ENCODE peak calls at places on chromosomes 6 and 20, in seven cellular contexts. One of them, this sample, is unnamed. For H3K4me1, the result is how much of the 10 kb centered on the place peaks cover.

GRCh38 chr6:3734023-3734422 is 17.5 kb downstream of the PXDC1 start:
- DNase-seq in Caco-2: no peak
- DNase-seq in heart right ventricle: no peak
- DNase-seq in BE2C: no peak
- DNase-seq in left ventricle myocardium inferior: no peak
- DNase-seq in PC-3: no peak
- DNase-seq in kidney: no peak
- DNase-seq in this sample: no peak

GRCh38 chr20:62358171-62358719 is 8.9 kb downstream of the LAMA5 start:
- DNase-seq in PC-3: peak
- DNase-seq in left ventricle myocardium inferior: peak
- DNase-seq in kidney: peak
- DNase-seq in Caco-2: no peak
- DNase-seq in BE2C: peak
- DNase-seq in heart right ventricle: peak
- DNase-seq in this sample: no peak

GRCh38 chr6:4518506-4518905 is 257.7 kb upstream of the CDYL start:
- DNase-seq in BE2C: no peak
- DNase-seq in kidney: no peak
- DNase-seq in left ventricle myocardium inferior: no peak
- DNase-seq in PC-3: no peak
- DNase-seq in heart right ventricle: no peak
- DNase-seq in Caco-2: no peak
- DNase-seq in this sample: no peak

GRCh38 chr6:14655201-14655988 is 537.8 kb downstream of the CD83 start:
- DNase-seq in BE2C: no peak
- DNase-seq in PC-3: no peak
- DNase-seq in Caco-2: no peak
- DNase-seq in kidney: no peak
- DNase-seq in heart right ventricle: no peak
- DNase-seq in left ventricle myocardium inferior: no peak
- DNase-seq in this sample: no peak

GRCh38 chr20:40319056-40319455 is 370.0 kb downstream of the MAFB start:
- DNase-seq in heart right ventricle: no peak
- DNase-seq in BE2C: no peak
- DNase-seq in left ventricle myocardium inferior: no peak
- DNase-seq in PC-3: no peak
- DNase-seq in kidney: no peak
- DNase-seq in Caco-2: no peak
- DNase-seq in this sample: no peak

GRCh38 chr6:134774244-134774643 is 175.7 kb downstream of the ALDH8A1 start:
- DNase-seq in BE2C: no peak
- DNase-seq in PC-3: peak
- DNase-seq in left ventricle myocardium inferior: no peak
- DNase-seq in heart right ventricle: no peak
- DNase-seq in kidney: no peak
- DNase-seq in Caco-2: no peak
- DNase-seq in this sample: no peak

GRCh38 chr20:49230021-49230420 is 10.8 kb downstream of the DDX27 start:
- DNase-seq in Caco-2: no peak
- DNase-seq in left ventricle myocardium inferior: no peak
- DNase-seq in kidney: no peak
- DNase-seq in BE2C: no peak
- DNase-seq in heart right ventricle: no peak
- DNase-seq in PC-3: no peak
- DNase-seq in this sample: no peak

GRCh38 chr20:25242231-25242630 is 5.7 kb upstream of the PYGB start:
- DNase-seq in Caco-2: no peak
- DNase-seq in BE2C: peak
- DNase-seq in PC-3: no peak
- DNase-seq in heart right ventricle: no peak
- DNase-seq in left ventricle myocardium inferior: no peak
- DNase-seq in kidney: no peak
- DNase-seq in this sample: no peak

GRCh38 chr20:25036331-25036936 is 21.5 kb downstream of the ACSS1 start:
- DNase-seq in Caco-2: no peak
- DNase-seq in kidney: peak
- DNase-seq in left ventricle myocardium inferior: no peak
- DNase-seq in PC-3: no peak
- DNase-seq in BE2C: no peak
- DNase-seq in heart right ventricle: no peak
- DNase-seq in this sample: no peak

GRCh38 chr6:95143408-95144180 is 433.7 kb upstream of the MANEA start:
- DNase-seq in kidney: no peak
- DNase-seq in BE2C: no peak
- DNase-seq in Caco-2: no peak
- DNase-seq in heart right ventricle: no peak
- DNase-seq in PC-3: no peak
- DNase-seq in left ventricle myocardium inferior: no peak
- DNase-seq in this sample: no peak

GRCh38 chr20:31570735-31571617 is 34.1 kb upstream of the ID1 start:
- DNase-seq in heart right ventricle: no peak
- DNase-seq in left ventricle myocardium inferior: no peak
- DNase-seq in BE2C: peak
- DNase-seq in Caco-2: no peak
- DNase-seq in kidney: no peak
- DNase-seq in PC-3: no peak
- DNase-seq in this sample: no peak

GRCh38 chr20:31572701-31573554 is 32.2 kb upstream of the ID1 start:
- DNase-seq in PC-3: peak
- DNase-seq in Caco-2: peak
- DNase-seq in kidney: peak
- DNase-seq in BE2C: peak
- DNase-seq in heart right ventricle: peak
- DNase-seq in left ventricle myocardium inferior: peak
- DNase-seq in this sample: no peak

GRCh38 chr20:31576751-31577150 is 28.3 kb upstream of the ID1 start:
- DNase-seq in left ventricle myocardium inferior: no peak
- DNase-seq in heart right ventricle: no peak
- DNase-seq in kidney: no peak
- DNase-seq in PC-3: no peak
- DNase-seq in Caco-2: no peak
- DNase-seq in BE2C: no peak
- DNase-seq in this sample: no peak

GRCh38 chr20:31572042-31572700 is 32.9 kb upstream of the ID1 start:
- DNase-seq in PC-3: no peak
- DNase-seq in heart right ventricle: no peak
- DNase-seq in Caco-2: no peak
- DNase-seq in left ventricle myocardium inferior: peak
- DNase-seq in BE2C: no peak
- DNase-seq in kidney: no peak
- DNase-seq in this sample: no peak

GRCh38 chr20:31573555-31574295 is 31.4 kb upstream of the ID1 start:
- DNase-seq in left ventricle myocardium inferior: no peak
- DNase-seq in BE2C: no peak
- DNase-seq in kidney: no peak
- DNase-seq in heart right ventricle: no peak
- DNase-seq in PC-3: peak
- DNase-seq in Caco-2: no peak
- DNase-seq in this sample: no peak
- H3K4me1 ChIP-seq in left ventricle myocardium inferior: half or more
- H3K4me1 ChIP-seq in BE2C: under half
- H3K4me1 ChIP-seq in kidney: under half
- H3K4me1 ChIP-seq in heart right ventricle: under half
- H3K4me1 ChIP-seq in PC-3: under half
- H3K4me1 ChIP-seq in Caco-2: under half
- H3K4me1 ChIP-seq in this sample: under half

GRCh38 chr6:37050854-37051137 is 45.3 kb downstream of the FGD2 start:
- DNase-seq in BE2C: no peak
- DNase-seq in heart right ventricle: no peak
- DNase-seq in PC-3: no peak
- DNase-seq in left ventricle myocardium inferior: no peak
- DNase-seq in Caco-2: no peak
- DNase-seq in kidney: no peak
- DNase-seq in this sample: no peak
- H3K4me3 ChIP-seq in BE2C: no peak
- H3K4me3 ChIP-seq in heart right ventricle: no peak
- H3K4me3 ChIP-seq in PC-3: no peak
- H3K4me3 ChIP-seq in left ventricle myocardium inferior: no peak
- H3K4me3 ChIP-seq in Caco-2: no peak
- H3K4me3 ChIP-seq in kidney: no peak
- H3K4me3 ChIP-seq in this sample: no peak

DNA sequence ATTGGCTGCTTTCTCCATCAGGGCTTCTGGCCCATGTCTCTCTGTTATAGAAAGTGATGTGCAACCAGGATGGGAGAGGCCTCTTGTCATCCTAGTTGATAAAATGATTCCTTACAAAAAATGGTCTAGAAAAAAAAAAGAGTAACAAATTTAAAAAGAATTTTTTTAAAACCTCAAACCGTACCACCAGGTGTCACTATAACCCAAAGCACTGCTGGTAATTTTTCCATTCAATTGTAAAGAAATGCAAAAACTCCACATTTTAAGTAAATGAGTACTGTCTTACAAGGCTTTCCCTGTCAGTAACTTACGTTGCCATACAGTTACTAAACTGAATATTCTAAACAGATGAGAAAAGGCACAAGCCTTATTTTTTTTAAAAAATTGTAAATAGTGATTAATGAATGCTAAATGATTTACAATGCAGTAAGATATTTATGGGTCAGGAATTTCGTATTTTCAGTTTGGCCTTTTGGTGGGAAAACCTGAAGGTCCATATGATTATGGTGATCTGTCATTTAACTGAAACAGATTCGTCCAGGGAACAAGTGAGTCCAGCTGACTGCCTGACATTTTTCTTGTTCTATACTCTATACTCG is 95.4 kb downstream of the OGFRL1 start:
- DNase-seq in PC-3: peak
- DNase-seq in kidney: no peak
- DNase-seq in Caco-2: no peak
- DNase-seq in BE2C: no peak
- DNase-seq in left ventricle myocardium inferior: no peak
- DNase-seq in heart right ventricle: no peak
- DNase-seq in this sample: no peak
- TF ChIP-seq CTCF in PC-3: peak
- TF ChIP-seq CTCF in kidney: peak
- TF ChIP-seq CTCF in Caco-2: peak
- TF ChIP-seq CTCF in BE2C: peak
- TF ChIP-seq CTCF in left ventricle myocardium inferior: peak
- TF ChIP-seq CTCF in heart right ventricle: peak
- TF ChIP-seq CTCF in this sample: peak

DNA sequence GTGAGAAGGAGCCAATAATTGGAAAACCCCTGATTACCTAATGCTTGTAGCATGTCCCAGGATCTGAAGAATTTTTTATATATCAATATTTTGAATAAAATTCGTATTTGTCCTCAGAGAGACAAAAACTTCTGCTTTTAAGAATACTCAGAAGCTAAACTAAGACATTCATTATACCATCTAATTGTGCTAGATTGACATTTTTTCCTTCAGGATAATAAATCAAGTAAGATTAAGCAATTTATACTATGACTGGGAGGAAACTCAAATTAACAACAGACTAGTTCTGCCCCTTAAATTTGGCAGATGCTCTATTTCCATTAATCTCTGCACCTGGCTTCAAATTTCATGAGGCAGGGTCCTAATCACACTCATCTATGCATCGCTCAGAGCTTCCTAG is 291.4 kb downstream of the PLCB1 start:
- DNase-seq in kidney: no peak
- DNase-seq in PC-3: no peak
- DNase-seq in Caco-2: no peak
- DNase-seq in BE2C: peak
- DNase-seq in left ventricle myocardium inferior: no peak
- DNase-seq in heart right ventricle: no peak
- DNase-seq in this sample: no peak
- H3K4me1 ChIP-seq in kidney: under half
- H3K4me1 ChIP-seq in PC-3: under half
- H3K4me1 ChIP-seq in Caco-2: under half
- H3K4me1 ChIP-seq in BE2C: half or more
- H3K4me1 ChIP-seq in left ventricle myocardium inferior: under half
- H3K4me1 ChIP-seq in heart right ventricle: under half
- H3K4me1 ChIP-seq in this sample: under half

DNA sequence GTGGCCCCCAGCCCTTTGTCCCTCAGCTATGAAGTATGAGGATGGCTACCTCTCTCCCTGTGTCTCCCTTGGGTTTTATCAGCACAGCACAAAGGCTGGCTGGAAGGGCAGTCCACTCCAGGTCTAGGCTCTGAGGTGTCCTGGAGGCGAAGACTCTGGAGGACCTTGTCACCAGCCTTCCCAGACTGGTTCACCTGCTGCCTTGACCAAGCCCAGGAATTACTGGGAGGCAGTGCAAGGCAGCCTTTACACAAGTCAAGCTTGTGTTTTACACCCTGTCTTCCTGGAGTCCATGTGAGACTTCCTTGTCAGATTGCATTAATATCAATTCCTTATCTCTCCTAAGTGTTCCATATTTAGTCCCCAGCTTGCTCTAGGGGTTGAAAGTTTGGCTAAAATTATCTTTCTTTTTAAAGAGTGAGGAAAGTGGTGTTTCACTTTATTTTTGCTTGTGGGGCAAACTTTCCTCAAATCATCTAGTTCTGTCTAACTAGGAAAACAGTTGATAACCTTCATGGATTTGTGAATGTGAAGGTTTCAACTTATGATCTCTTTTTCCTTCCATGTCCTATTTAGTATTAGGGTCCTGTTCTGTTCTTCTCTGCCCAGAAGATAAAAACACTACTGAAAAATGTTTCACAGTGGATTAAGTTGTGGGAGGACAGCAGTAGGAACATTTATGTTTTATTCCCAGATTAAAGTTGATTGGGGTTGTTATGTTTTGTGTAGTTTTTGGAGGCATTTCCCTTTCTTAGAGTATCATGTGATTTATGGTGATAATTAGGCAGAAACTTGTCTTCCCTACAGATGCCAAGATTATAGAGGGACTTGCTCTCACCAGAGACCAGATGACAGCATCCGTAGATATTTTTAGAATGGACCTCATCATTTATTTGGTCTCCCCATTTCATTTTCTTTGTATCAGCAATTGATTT is 114.8 kb downstream of the FOXO3 start:
- DNase-seq in Caco-2: no peak
- DNase-seq in PC-3: no peak
- DNase-seq in heart right ventricle: no peak
- DNase-seq in kidney: no peak
- DNase-seq in BE2C: no peak
- DNase-seq in left ventricle myocardium inferior: no peak
- DNase-seq in this sample: no peak
- H3K4me3 ChIP-seq in Caco-2: no peak
- H3K4me3 ChIP-seq in PC-3: no peak
- H3K4me3 ChIP-seq in heart right ventricle: no peak
- H3K4me3 ChIP-seq in kidney: no peak
- H3K4me3 ChIP-seq in BE2C: no peak
- H3K4me3 ChIP-seq in left ventricle myocardium inferior: no peak
- H3K4me3 ChIP-seq in this sample: no peak